ENCODE peak calls at places on chromosomes 11 and 22, in ten cellular contexts. K, N, J, W, R, I, V, A, F and S are unnamed samples. For H3K9me3, the result is how much of the 10 kb centered on the place peaks cover.

GRCh38 chr22:21754523-21755128 is 19.0 kb upstream of the YPEL1 start:
- DNase-seq in N (no peak), A (no peak), V (peak), R (peak), J (no peak), W (no peak), I (peak), F (no peak), K (no peak), S (no peak)

GRCh38 chr22:44753189-44754042 is 1.0 kb downstream of the ARHGAP8 start:
- DNase-seq in N (no peak), F (no peak), R (no peak), I (no peak), J (peak), A (no peak), K (no peak), W (peak), V (no peak), S (peak)

GRCh38 chr22:24937114-24937513 is 9.4 kb downstream of the LHFPL7 start:
- DNase-seq in N (no peak), I (no peak), F (no peak), J (peak), R (no peak), A (no peak), K (no peak), W (peak), V (peak), S (peak)

GRCh38 chr11:80350541-80350940 is 909.7 kb upstream of the TENM4 start:
- DNase-seq in I (no peak), W (no peak), F (no peak), N (no peak), V (no peak), K (peak), A (no peak), R (no peak), J (no peak), S (no peak)

GRCh38 chr11:68454767-68455166 is 5.8 kb upstream of the PPP6R3 start:
- DNase-seq in R (no peak), V (no peak), J (no peak), A (peak), I (peak), K (no peak), F (no peak), W (peak), N (peak), S (no peak)

GRCh38 chr11:498297-499181 is 8.5 kb downstream of the RNH1 start:
- DNase-seq in K (no peak), A (no peak), V (no peak), W (peak), N (no peak), J (no peak), R (no peak), I (peak), F (no peak), S (no peak)

GRCh38 chr22:22666307-22667091 is 22.1 kb downstream of the GGTLC2 start:
- DNase-seq in J (no peak), K (peak), R (no peak), V (peak), A (peak), N (no peak), I (no peak), W (peak), F (no peak), S (peak)

GRCh38 chr11:16394947-16395346 is 38.6 kb upstream of the SOX6 start:
- DNase-seq in V (no peak), J (no peak), R (no peak), F (no peak), I (no peak), A (no peak), N (no peak), W (no peak), K (no peak), S (no peak)

GRCh38 chr22:41787331-41787730 is 13.1 kb upstream of the CCDC134 start:
- DNase-seq in K (no peak), V (no peak), A (no peak), I (peak), J (no peak), F (no peak), N (no peak), W (no peak), R (no peak), S (no peak)

GRCh38 chr11:90391756-90392155 is 168.9 kb upstream of the CHORDC1 start:
- DNase-seq in A (no peak), F (no peak), V (no peak), J (no peak), K (no peak), R (no peak), I (no peak), N (no peak), W (no peak), S (no peak)

GRCh38 chr11:128066429-128066828 is 520.9 kb downstream of the ETS1 start:
- DNase-seq in J (no peak), F (no peak), K (no peak), I (no peak), R (no peak), V (no peak), A (no peak), W (no peak), N (no peak), S (no peak)

GRCh38 chr22:47409501-47410275 is 647.2 kb downstream of the TBC1D22A start:
- DNase-seq in K (no peak), W (no peak), J (no peak), V (no peak), F (no peak), A (peak), I (no peak), R (no peak), N (no peak), S (no peak)

GRCh38 chr22:47406180-47406723 is 643.8 kb downstream of the TBC1D22A start:
- DNase-seq in V (peak), R (no peak), J (no peak), W (no peak), N (peak), I (no peak), A (peak), K (no peak), F (no peak), S (no peak)

GRCh38 chr22:47407626-47408025 is 645.2 kb downstream of the TBC1D22A start:
- DNase-seq in V (no peak), F (no peak), K (no peak), J (no peak), I (no peak), N (peak), A (peak), W (no peak), R (no peak), S (no peak)

GRCh38 chr22:47408409-47408808 is 646.0 kb downstream of the TBC1D22A start:
- DNase-seq in N (peak), A (peak), I (no peak), K (no peak), R (no peak), J (no peak), F (no peak), V (no peak), W (no peak), S (no peak)

DNA sequence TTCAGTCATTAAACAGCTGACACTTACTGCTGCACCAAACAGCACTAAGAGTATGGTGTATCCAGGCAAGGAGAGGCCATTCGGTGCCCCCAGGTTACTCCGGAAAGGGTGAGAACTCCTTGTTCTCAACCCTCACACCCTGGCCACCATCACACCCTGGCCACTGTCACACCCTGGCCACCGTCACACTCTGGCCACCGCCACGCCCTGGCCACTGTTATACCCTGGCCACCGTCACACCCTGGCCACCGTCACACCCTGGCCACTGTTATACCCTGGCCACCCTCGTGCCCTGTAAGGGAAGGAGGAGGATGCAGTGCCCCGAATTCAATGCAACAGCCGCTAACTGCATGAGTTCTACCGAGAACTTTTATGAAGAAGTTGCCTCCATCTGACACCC is 644.4 kb downstream of the TBC1D22A start:
- DNase-seq in K (no peak), F (no peak), J (no peak), W (no peak), R (no peak), N (peak), A (peak), V (no peak), I (no peak), S (no peak)
- H3K9me3 ChIP-seq in K (under half), F (under half), J (under half), W (under half), R (under half), N (under half), A (under half), V (under half), I (under half), S (under half)

GRCh38 chr11:129102756-129103155 is 89.4 kb downstream of the ARHGAP32 start:
- DNase-seq in N (no peak), F (no peak), W (no peak), V (no peak), I (no peak), A (no peak), K (no peak), J (no peak), R (no peak), S (no peak)
- H3K9me3 ChIP-seq in N (under half), F (under half), W (under half), V (under half), I (under half), A (under half), K (under half), J (under half), R (under half), S (under half)

GRCh38 chr22:47209077-47209514 is 446.6 kb downstream of the TBC1D22A start:
- DNase-seq in J (no peak), N (peak), W (no peak), V (no peak), R (no peak), I (no peak), K (no peak), F (no peak), A (no peak), S (no peak)

GRCh38 chr22:47210686-47211085 is 448.2 kb downstream of the TBC1D22A start:
- DNase-seq in W (no peak), K (no peak), I (no peak), R (no peak), A (no peak), N (peak), V (no peak), F (no peak), J (no peak), S (no peak)

GRCh38 chr22:47207846-47208554 is 445.6 kb downstream of the TBC1D22A start:
- DNase-seq in R (no peak), K (no peak), V (no peak), N (peak), J (no peak), W (peak), F (no peak), A (no peak), I (no peak), S (no peak)

GRCh38 chr22:47210112-47210657 is 447.7 kb downstream of the TBC1D22A start:
- DNase-seq in F (no peak), A (no peak), J (no peak), V (no peak), W (peak), K (no peak), R (no peak), I (no peak), N (peak), S (no peak)

DNA sequence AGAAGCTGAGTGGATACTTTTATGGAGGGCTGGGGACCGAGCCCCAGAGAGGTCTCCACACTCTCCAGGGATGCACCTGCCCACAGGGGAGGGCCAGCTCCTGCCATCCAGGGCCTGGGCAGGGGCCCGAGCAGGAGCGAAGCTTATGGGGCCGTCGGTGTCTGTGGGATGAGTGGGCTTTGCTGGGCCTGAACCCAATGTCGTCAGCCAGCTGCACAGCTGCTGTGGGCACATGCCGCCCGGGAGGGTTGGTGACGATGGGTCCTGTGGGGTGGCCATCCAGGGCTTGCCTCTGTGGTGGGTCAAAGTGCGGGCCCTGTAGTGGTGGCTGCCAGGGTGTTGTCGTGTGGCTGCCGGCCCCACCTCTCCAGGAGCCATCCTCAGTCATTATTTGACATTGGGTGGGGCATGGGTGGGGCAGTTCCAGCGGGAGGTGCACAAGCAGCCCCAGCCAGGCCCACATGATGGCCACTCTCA is 447.1 kb downstream of the TBC1D22A start:
- DNase-seq in R (no peak), A (no peak), W (peak), K (no peak), N (peak), F (no peak), J (no peak), I (no peak), V (no peak), S (no peak)
- H3K9me3 ChIP-seq in R (under half), A (under half), W (under half), K (under half), N (under half), F (under half), J (under half), I (under half), V (under half), S (under half)

GRCh38 chr11:117868815-117869642 is 7.4 kb downstream of the FXYD6 start:
- DNase-seq in A (no peak), I (no peak), V (no peak), N (no peak), K (no peak), R (no peak), J (no peak), F (no peak), W (no peak), S (no peak)

GRCh38 chr11:117866526-117866925 is 9.9 kb downstream of the FXYD6 start:
- DNase-seq in J (no peak), F (no peak), V (no peak), R (no peak), N (no peak), W (no peak), K (no peak), A (no peak), I (no peak), S (no peak)

GRCh38 chr11:117870176-117870952 is 6.1 kb downstream of the FXYD6 start:
- DNase-seq in W (no peak), R (no peak), F (no peak), V (no peak), K (no peak), N (no peak), A (no peak), J (peak), I (no peak), S (no peak)

GRCh38 chr11:117871160-117871559 is 5.3 kb downstream of the FXYD6 start:
- DNase-seq in A (no peak), J (no peak), K (no peak), I (no peak), R (no peak), N (no peak), W (no peak), V (no peak), F (no peak), S (no peak)

DNA sequence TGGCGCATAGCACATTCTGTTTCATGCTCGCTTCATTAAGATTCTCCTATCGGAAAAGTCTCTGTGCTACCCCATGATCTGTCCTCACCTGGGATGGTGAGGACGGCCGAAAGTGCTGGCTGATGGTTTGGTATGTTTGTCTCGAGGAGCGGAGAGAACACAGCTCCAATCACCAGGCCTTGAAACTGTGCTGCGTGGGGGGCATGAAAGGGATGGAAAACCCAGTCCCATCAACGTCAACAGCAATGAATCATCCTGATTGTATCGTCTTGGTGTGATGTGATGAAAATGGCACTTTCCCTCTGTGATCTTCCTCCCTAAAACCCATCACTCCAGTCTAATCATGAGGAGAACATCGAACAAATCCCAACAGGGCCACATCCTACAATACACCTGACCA is 8.4 kb downstream of the FXYD6 start:
- DNase-seq in I (no peak), F (no peak), K (no peak), V (no peak), A (no peak), N (no peak), J (no peak), R (no peak), W (no peak), S (no peak)
- H3K9me3 ChIP-seq in I (under half), F (under half), K (under half), V (under half), A (under half), N (under half), J (under half), R (under half), W (under half), S (under half)

GRCh38 chr11:108206171-108206570 is 16.3 kb downstream of the NPAT start:
- DNase-seq in F (no peak), R (peak), J (no peak), W (no peak), I (peak), A (no peak), V (no peak), N (no peak), K (no peak), S (no peak)
- H3K9me3 ChIP-seq in F (under half), R (under half), J (under half), W (half or more), I (under half), A (under half), V (under half), N (under half), K (under half), S (under half)

GRCh38 chr11:42021919-42022318 is 562.5 kb upstream of the LRRC4C start:
- DNase-seq in W (no peak), R (no peak), J (no peak), A (no peak), N (no peak), V (no peak), K (no peak), I (no peak), F (no peak), S (no peak)
- H3K9me3 ChIP-seq in W (under half), R (under half), J (under half), A (under half), N (under half), V (under half), K (under half), I (under half), F (under half), S (under half)

DNA sequence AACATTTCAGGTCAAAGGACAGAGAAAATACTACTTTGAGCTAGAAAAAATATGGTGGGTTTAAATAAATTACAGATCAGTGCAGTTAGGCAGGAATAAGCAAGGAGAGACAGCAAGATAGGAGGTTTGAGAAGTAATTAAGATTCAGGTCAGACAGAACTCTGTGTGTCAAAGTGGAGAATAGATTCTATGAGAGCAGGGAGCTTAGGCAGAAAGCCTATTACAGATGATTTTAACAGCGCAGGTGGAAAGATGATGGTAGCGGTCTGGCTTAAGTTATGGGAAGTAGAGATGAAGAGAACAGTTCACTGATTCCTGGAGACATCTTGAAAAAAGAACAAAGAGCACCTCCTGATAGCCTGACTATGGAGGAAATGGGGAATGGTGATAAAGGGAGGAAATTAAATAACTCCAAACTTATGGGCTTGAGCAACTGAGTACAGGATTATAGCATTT is 106.0 kb downstream of the APIP start:
- DNase-seq in V (no peak), J (no peak), K (no peak), I (no peak), W (no peak), N (no peak), R (no peak), A (no peak), F (no peak), S (no peak)
- H3K9me3 ChIP-seq in V (under half), J (under half), K (under half), I (under half), W (under half), N (under half), R (under half), A (under half), F (under half), S (under half)

DNA sequence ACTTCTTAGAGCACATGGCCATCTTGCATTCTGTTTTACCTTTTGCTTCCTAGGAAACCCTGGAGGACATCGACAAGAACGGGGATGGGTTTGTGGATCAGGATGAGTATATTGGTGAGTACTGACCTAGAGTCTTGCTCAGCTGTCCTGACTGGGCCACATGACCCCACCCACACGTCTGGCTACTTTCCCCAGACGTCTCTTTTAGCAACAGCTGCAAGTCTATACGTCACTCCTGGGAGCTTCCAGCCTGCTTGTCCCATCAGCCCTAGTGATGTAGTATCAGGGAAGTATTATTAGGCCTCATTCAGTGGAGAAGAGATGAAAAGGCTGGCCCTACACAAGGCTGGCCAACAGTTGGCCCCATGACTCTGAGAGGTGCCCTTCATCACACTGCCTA is 9.6 kb downstream of the RCN1 start:
- DNase-seq in N (no peak), I (no peak), R (no peak), F (no peak), K (no peak), V (no peak), A (no peak), J (no peak), W (no peak), S (no peak)
- H3K9me3 ChIP-seq in N (under half), I (under half), R (under half), F (under half), K (under half), V (under half), A (under half), J (under half), W (under half), S (under half)

GRCh38 chr11:120651396-120651795 is 139.8 kb downstream of the GRIK4 start:
- DNase-seq in N (no peak), W (no peak), K (no peak), J (no peak), F (no peak), R (no peak), I (no peak), A (no peak), V (no peak), S (no peak)

GRCh38 chr11:120655589-120655988 is 144.0 kb downstream of the GRIK4 start:
- DNase-seq in N (no peak), R (no peak), K (no peak), A (no peak), W (no peak), J (no peak), I (no peak), V (no peak), F (no peak), S (no peak)

GRCh38 chr11:120651836-120652235 is 140.3 kb downstream of the GRIK4 start:
- DNase-seq in R (no peak), F (no peak), A (no peak), K (no peak), W (no peak), I (no peak), V (no peak), J (no peak), N (no peak), S (no peak)

GRCh38 chr11:120649316-120649715 is 137.8 kb downstream of the GRIK4 start:
- DNase-seq in J (no peak), V (no peak), K (no peak), W (no peak), R (no peak), I (no peak), A (no peak), F (no peak), N (no peak), S (no peak)

DNA sequence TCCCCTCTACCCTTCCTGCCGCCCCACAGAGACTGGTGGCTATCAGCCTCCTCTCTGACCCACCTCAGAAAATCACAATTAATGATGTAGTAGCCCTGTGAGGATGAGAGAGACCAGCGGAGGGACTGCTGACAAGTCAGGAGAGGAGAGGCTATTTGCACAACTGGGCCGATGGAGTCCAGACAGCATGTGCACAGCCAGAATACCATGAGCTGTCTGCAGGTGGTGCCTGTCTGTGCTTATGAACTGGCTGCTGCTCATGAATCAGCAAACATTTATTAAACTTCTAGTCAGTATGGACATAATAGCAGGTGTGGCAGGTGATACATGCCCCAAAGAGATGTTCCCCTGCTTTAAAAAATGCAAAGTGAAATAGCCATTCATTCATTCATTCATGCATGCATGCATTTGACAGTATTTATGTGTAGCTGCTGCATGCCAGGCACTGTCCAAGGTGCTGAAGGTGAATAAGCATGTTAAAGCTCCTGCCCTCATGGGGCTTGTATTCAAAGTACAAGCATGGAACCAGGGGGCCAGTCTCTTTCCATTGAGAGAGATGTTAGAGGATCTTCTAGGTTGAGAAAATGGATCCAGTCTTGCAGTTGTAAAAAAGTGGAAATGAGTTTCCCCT is 141.3 kb downstream of the GRIK4 start:
- DNase-seq in I (no peak), W (no peak), N (no peak), F (no peak), R (no peak), K (no peak), J (no peak), A (no peak), V (peak), S (no peak)
- H3K9me3 ChIP-seq in I (under half), W (under half), N (under half), F (under half), R (under half), K (under half), J (under half), A (under half), V (under half), S (under half)

GRCh38 chr11:63826471-63827190 is 12.3 kb upstream of the MARK2 start:
- DNase-seq in N (no peak), F (no peak), A (no peak), K (no peak), V (no peak), W (no peak), J (no peak), R (no peak), I (no peak), S (no peak)
- H3K9me3 ChIP-seq in N (under half), F (under half), A (under half), K (under half), V (under half), W (under half), J (under half), R (under half), I (under half), S (under half)